ENCODE peak calls at places on chromosome 20, in four cellular contexts. U, Y, T and K are unnamed samples.

GRCh38 chr20:44832724-44833123 is 22.4 kb upstream of the RIMS4 start:
- DNase-seq in T (no peak), Y (no peak), U (no peak), K (no peak)

GRCh38 chr20:63336232-63336752 is 24.9 kb downstream of the CHRNA4 start:
- DNase-seq in Y (no peak), U (no peak), T (no peak), K (no peak)

GRCh38 chr20:13331536-13331935 is 110.5 kb downstream of the ISM1 start:
- DNase-seq in Y (no peak), T (peak; percentile 19), U (no peak), K (no peak)

GRCh38 chr20:38246357-38247165 is 14.0 kb downstream of the KIAA1755 start:
- DNase-seq in Y (no peak), T (no peak), U (no peak), K (no peak)

GRCh38 chr20:36079486-36079885 is 75.1 kb upstream of the EPB41L1 start:
- DNase-seq in Y (no peak), T (no peak), U (no peak), K (no peak)

GRCh38 chr20:14199111-14199510 is 138.3 kb downstream of the FLRT3 start:
- DNase-seq in Y (no peak), U (no peak), T (no peak), K (no peak)

GRCh38 chr20:51511861-51512619 is 30.5 kb downstream of the NFATC2 start:
- DNase-seq in Y (no peak), T (no peak), U (no peak), K (no peak)

GRCh38 chr20:33387177-33387576 is 14.1 kb downstream of the CDK5RAP1 start:
- DNase-seq in T (no peak), Y (peak; percentile 62), U (no peak), K (peak; percentile 28)

GRCh38 chr20:24977797-24978196 is 14.8 kb downstream of the APMAP start:
- DNase-seq in U (no peak), Y (no peak), T (no peak), K (no peak)

GRCh38 chr20:44471481-44471882 is 4.2 kb upstream of the TTPAL start:
- DNase-seq in Y (no peak), T (peak; percentile 71), U (no peak), K (peak; percentile 44)

GRCh38 chr20:44714701-44715494 is at the start of gene CCN5:
- DNase-seq in T (peak; percentile 68), U (peak; percentile 32), Y (peak; percentile 80), K (peak; percentile 64)

GRCh38 chr20:58713801-58714339 is 21.3 kb downstream of the NPEPL1 start:
- DNase-seq in U (no peak), Y (no peak), T (no peak), K (no peak)

GRCh38 chr20:51211191-51211590 is 188.3 kb upstream of the KCNG1 start:
- DNase-seq in Y (no peak), T (no peak), U (no peak), K (no peak)

GRCh38 chr20:12821249-12821648 is 187.5 kb upstream of the SPTLC3 start:
- DNase-seq in T (no peak), Y (no peak), U (no peak), K (no peak)

GRCh38 chr20:584375-585301 is 25.5 kb downstream of the TCF15 start:
- DNase-seq in T (no peak), Y (no peak), U (no peak), K (no peak)

GRCh38 chr20:17518339-17519052 is 12.7 kb downstream of the BFSP1 start:
- DNase-seq in Y (no peak), T (peak; percentile 19), U (no peak), K (no peak)

GRCh38 chr20:24657211-24657610 is 187.8 kb downstream of the SYNDIG1 start:
- DNase-seq in U (no peak), Y (peak; percentile 38), T (no peak), K (peak; percentile 22)

GRCh38 chr20:12053348-12053747 is 135.7 kb downstream of the BTBD3 start:
- DNase-seq in U (no peak), T (peak; percentile 85), Y (no peak), K (peak; percentile 77)

GRCh38 chr20:10855778-10856177 is 182.0 kb upstream of the JAG1 start:
- DNase-seq in T (no peak), U (no peak), Y (no peak), K (no peak)

GRCh38 chr20:46999821-47000465 is 105.3 kb downstream of the EYA2 start:
- DNase-seq in T (no peak), Y (no peak), U (no peak), K (no peak)

GRCh38 chr20:44981736-44982406 is 15.6 kb downstream of the STK4 start:
- DNase-seq in Y (no peak), U (no peak), T (no peak), K (no peak)

GRCh38 chr20:51383891-51384510 is 158.5 kb downstream of the NFATC2 start:
- DNase-seq in U (no peak), Y (no peak), T (no peak), K (no peak)